ENCODE peak calls at places on chromosomes 6 and 20, in six cellular contexts. P is ovary, C is fibroblast of lung, Q is vagina, K is BJ, M is K562. W is an unnamed sample.

GRCh38 chr20:46221271-46221670 is 87.0 kb downstream of the CDH22 start:
- DNase-seq in C (no peak), K (no peak), P (no peak), M (no peak), Q (no peak), W (no peak)

GRCh38 chr6:10386756-10387654 is 27.9 kb downstream of the TFAP2A start:
- DNase-seq in K (no peak), C (no peak), P (no peak), Q (no peak), M (no peak), W (no peak)

GRCh38 chr6:12137480-12137879 is 125.4 kb downstream of the HIVEP1 start:
- DNase-seq in C (peak; percentile 86), P (peak; percentile 28), Q (no peak), K (no peak), M (peak; percentile 30), W (no peak)

GRCh38 chr6:47180633-47181032 is 129.1 kb downstream of the TNFRSF21 start:
- DNase-seq in Q (no peak), C (no peak), M (no peak), P (no peak), K (no peak), W (no peak)

GRCh38 chr6:40962241-40962640 is 76.8 kb downstream of the UNC5CL start:
- DNase-seq in Q (no peak), M (no peak), C (peak; percentile 53), K (peak; percentile 84), P (no peak), W (peak; percentile 98)

GRCh38 chr6:129575378-129576118 is 134.4 kb downstream of the ARHGAP18 start:
- DNase-seq in Q (no peak), K (peak; percentile 8), M (peak; percentile 28), P (no peak), C (peak; percentile 80), W (peak; percentile 35)

GRCh38 chr6:53358440-53359087 is 9.8 kb upstream of the ELOVL5 start:
- DNase-seq in P (no peak), M (no peak), C (no peak), Q (no peak), K (no peak), W (no peak)

GRCh38 chr20:20843982-20844381 is 131.5 kb upstream of the RALGAPA2 start:
- DNase-seq in M (peak; percentile 12), K (no peak), Q (no peak), C (no peak), P (no peak), W (no peak)

GRCh38 chr6:110537208-110538123 is 61.1 kb upstream of the SLC22A16 start:
- DNase-seq in Q (no peak), K (peak; percentile 89), P (no peak), M (no peak), C (peak; percentile 96), W (peak; percentile 96)

GRCh38 chr6:154901856-154902552 is 93.1 kb upstream of the TIAM2 start:
- DNase-seq in M (no peak), P (no peak), Q (no peak), K (no peak), C (no peak), W (no peak)

GRCh38 chr20:19973920-19974620 is 43.1 kb upstream of the NAA20 start:
- DNase-seq in C (peak; percentile 88), M (no peak), Q (no peak), K (peak; percentile 51), P (peak; percentile 68), W (peak; percentile 72)

GRCh38 chr6:89509719-89510339 is 76.9 kb downstream of the ANKRD6 start:
- DNase-seq in M (peak; percentile 10), P (no peak), C (no peak), Q (no peak), K (no peak), W (no peak)

DNA sequence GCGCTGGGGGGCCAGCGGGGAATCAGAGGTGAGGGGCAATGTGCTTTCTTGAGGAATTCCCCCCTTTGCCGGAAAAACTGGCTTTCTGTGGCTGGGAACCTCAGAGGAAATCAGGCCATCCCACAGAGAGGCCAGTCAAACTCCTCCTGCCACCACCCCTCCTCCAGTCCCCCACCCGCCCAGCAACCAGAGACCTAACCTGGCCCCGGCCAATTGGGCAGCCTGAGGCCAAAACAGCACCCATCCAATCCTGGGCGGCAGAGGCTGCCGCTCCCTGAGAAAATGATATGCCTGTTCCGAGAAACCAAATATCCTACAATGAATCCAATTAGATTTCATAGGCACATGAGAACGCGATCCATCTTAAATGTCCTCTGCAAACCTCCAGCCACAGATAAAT is 94.8 kb downstream of the DLGAP4 start:
- DNase-seq in P (no peak), C (no peak), K (no peak), M (no peak), Q (no peak), W (no peak)
- TF ChIP-seq CTCF in P (no peak), C (no peak), K (no peak), M (no peak), Q (no peak), W (no peak)

GRCh38 chr20:3082306-3082951 is 2.1 kb downstream of the AVP start:
- DNase-seq in M (no peak), P (no peak), Q (no peak), K (no peak), C (no peak), W (no peak)

GRCh38 chr20:3081641-3082040 is 2.9 kb downstream of the AVP start:
- DNase-seq in P (no peak), K (no peak), M (no peak), Q (no peak), C (no peak), W (no peak)

GRCh38 chr20:3084986-3085360 is 449 bp upstream of the AVP start:
- DNase-seq in P (no peak), C (no peak), M (peak; percentile 51), K (no peak), Q (no peak), W (no peak)

GRCh38 chr20:3084283-3084985 is at the start of gene AVP:
- DNase-seq in Q (no peak), P (no peak), K (no peak), M (peak; percentile 27), C (no peak), W (no peak)

GRCh38 chr20:3082955-3083952 is 1.3 kb downstream of the AVP start:
- DNase-seq in M (no peak), Q (no peak), C (no peak), K (no peak), P (no peak), W (no peak)
- H3K4me3 ChIP-seq in M (no peak overlapping the region), Q (peak overlapping the region; percentile 49), C (no peak overlapping the region), K (no peak overlapping the region), P (no peak overlapping the region), W (no peak overlapping the region)

DNA sequence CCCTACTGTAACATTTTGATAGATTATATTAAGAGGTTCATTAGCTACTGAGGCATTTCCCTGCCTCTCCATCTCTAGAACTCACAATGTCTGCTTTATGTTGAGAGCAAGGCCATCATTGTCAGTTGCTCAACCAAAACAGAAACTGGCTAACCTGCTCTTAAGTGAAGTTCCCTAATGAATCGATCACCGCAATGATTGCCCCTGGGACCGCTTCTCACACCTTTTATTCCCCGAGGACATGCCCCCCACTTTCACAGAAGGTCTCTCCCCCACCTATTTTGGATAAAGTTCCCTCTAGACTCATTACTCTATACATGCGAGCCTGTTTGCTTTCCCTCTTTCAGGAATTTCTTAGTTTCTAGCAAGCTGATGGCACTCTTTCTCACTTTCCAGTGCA is 108.8 kb downstream of the FAM217A start:
- DNase-seq in C (no peak), K (no peak), M (no peak), P (no peak), Q (no peak), W (no peak)
- H3K27me3 ChIP-seq in C (no peaks in the 10 kb centered on the region), K (no peaks in the 10 kb centered on the region), M (peaks cover 27% of the 10 kb centered on the region), P (no peaks in the 10 kb centered on the region), Q (no peaks in the 10 kb centered on the region), W (no peaks in the 10 kb centered on the region)

GRCh38 chr6:29853245-29853644 is 25.6 kb downstream of the HLA-G start:
- DNase-seq in M (no peak), P (no peak), K (no peak), Q (no peak), C (no peak), W (no peak)
- TF ChIP-seq CTCF in M (no peak), P (no peak), K (no peak), Q (no peak), C (no peak), W (no peak)

DNA sequence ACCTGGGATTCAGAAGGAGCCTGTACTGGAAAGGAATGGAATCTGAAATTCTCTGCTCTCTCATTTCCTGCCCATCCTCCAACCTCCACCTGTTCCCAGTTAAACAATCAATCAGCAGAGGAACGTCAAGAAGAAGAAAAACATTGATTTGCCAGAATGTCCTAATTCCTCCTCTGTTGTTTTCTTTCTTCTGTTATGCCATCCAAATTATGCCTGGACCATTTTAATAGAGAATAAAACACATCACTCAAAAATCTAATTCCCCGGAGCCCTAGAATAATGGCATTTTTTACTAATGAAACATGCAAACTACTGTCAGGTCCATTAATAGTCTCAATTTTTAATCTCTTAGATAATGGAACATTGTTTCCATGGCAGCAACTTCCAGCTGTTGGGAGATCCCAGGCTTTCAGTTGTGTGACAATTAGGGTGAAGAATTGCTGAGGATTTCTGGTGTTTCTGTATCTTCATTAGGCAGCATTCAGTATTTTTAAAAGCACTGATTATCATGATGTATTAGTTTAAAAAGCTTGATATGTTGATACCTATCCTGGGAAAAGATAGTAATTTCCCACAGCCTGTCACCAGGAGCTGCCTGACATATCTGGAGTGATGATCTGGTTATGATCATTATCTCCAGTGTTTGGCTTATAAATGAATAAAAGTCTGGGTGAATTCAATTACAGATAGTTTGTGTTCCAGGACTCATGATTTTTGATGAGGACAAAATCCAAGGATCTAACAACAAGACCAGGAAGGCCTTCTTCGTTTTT is 209.8 kb downstream of the TPBG start:
- DNase-seq in M (no peak), Q (no peak), P (no peak), K (no peak), C (no peak), W (no peak)
- H3K4me3 ChIP-seq in M (no peak overlapping the region), Q (no peak overlapping the region), P (no peak overlapping the region), K (no peak overlapping the region), C (no peak overlapping the region), W (no peak overlapping the region)

GRCh38 chr6:126181173-126181741 is 158.7 kb upstream of the CENPW start:
- DNase-seq in Q (no peak), M (no peak), C (no peak), K (no peak), P (no peak), W (no peak)

GRCh38 chr6:126180585-126180984 is 159.3 kb upstream of the CENPW start:
- DNase-seq in K (peak; percentile 57), M (no peak), P (no peak), C (peak; percentile 86), Q (no peak), W (peak; percentile 98)

GRCh38 chr6:126188271-126188909 is 151.5 kb upstream of the CENPW start:
- DNase-seq in K (peak; percentile 8), Q (no peak), M (no peak), C (peak; percentile 88), P (no peak), W (no peak)

GRCh38 chr6:126181890-126182289 is 158.0 kb upstream of the CENPW start:
- DNase-seq in C (no peak), M (no peak), P (no peak), K (no peak), Q (no peak), W (no peak)

DNA sequence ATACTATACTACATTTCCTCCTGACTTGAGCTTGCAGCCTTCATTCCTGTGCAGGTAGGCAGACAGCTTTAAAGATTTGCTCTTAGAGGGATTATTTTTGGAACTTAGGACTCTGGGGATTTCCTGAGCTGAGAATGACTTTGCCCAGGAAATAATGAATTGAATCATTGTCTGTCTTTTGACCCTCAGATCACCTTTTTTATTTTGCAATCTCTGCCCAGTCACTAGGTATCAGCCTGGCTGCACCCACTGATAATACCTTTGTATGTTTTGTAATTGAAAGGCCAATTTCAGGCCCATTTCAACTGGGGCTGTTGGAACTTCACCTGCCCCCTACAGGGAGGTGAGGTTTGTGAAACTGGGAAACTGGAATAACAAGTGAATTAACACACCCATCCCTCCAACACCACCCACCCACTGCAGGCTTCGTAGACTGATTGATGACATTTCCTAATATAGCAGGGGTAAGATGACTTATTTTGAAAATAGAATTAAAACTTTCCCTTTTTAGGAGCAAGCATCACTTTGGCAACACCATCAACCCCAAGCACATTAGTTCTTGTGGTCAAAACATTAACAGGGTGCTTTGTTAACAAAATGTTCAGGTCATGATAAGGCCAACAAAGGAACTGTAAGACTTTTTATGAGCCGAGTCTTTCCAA is 157.1 kb upstream of the CENPW start:
- DNase-seq in P (no peak), M (no peak), K (no peak), Q (no peak), C (peak; percentile 24), W (peak; percentile 45)
- H3K27me3 ChIP-seq in P (no peaks in the 10 kb centered on the region), M (no peaks in the 10 kb centered on the region), K (peaks cover 1% of the 10 kb centered on the region), Q (no peaks in the 10 kb centered on the region), C (no peaks in the 10 kb centered on the region), W (no peaks in the 10 kb centered on the region)